ENCODE peak calls at places on chromosomes 3 and 15, in nine cellular contexts. Z is psoas muscle, E is A549, D is HFF-Myc, Y is GM13976, Q is suprapubic skin, L is mucosa of descending colon, M is cardiac muscle cell, J is upper lobe of right lung. I is an unnamed sample.

GRCh38 chr15:70713547-70714414 is 49.6 kb downstream of the UACA start:
- DNase-seq in D (no peak), Y (no peak), L (no peak), M (peak; percentile 56), Q (no peak), Z (no peak), J (no peak), E (no peak), I (no peak)

GRCh38 chr15:50066693-50067092 is 52.3 kb downstream of the ATP8B4 start:
- DNase-seq in J (no peak), D (no peak), M (no peak), Y (no peak), Q (no peak), L (no peak), E (no peak), Z (no peak), I (no peak)

GRCh38 chr15:66565731-66566130 is at the start of gene LCTL:
- DNase-seq in E (no peak), Q (no peak), M (peak; percentile 75), Z (no peak), J (peak; percentile 37), Y (no peak), D (no peak), L (no peak), I (no peak)

GRCh38 chr15:90571063-90571541 is 41.4 kb downstream of the CRTC3 start:
- DNase-seq in Z (peak; percentile 67), L (peak; percentile 61), E (peak; percentile 52), M (no peak), D (no peak), J (no peak), Y (no peak), Q (no peak), I (peak; percentile 42)

GRCh38 chr3:107432013-107432515 is 54.8 kb downstream of the CCDC54 start:
- DNase-seq in J (peak; percentile 68), Y (no peak), Z (no peak), E (peak; percentile 8), M (peak; percentile 42), Q (no peak), D (no peak), L (no peak), I (no peak)

GRCh38 chr15:64695571-64695992 is 79.8 kb downstream of the RBPMS2 start:
- DNase-seq in J (no peak), L (no peak), Z (no peak), E (no peak), Y (no peak), Q (no peak), M (no peak), D (no peak), I (peak; percentile 33)

GRCh38 chr3:195102609-195103467 is 168.1 kb downstream of the XXYLT1 start:
- DNase-seq in M (peak; percentile 97), L (peak; percentile 38), J (peak; percentile 34), Q (no peak), D (peak; percentile 95), E (peak; percentile 82), Y (no peak), Z (no peak), I (no peak)

GRCh38 chr3:135513106-135514063 is 452.1 kb upstream of the PPP2R3A start:
- DNase-seq in Q (no peak), J (no peak), M (peak; percentile 22), Y (no peak), Z (no peak), D (peak; percentile 38), L (no peak), E (peak; percentile 67), I (peak; percentile 8)

GRCh38 chr3:22157848-22158247 is 406.8 kb upstream of the ZNF385D start:
- DNase-seq in E (no peak), D (peak; percentile 7), Y (no peak), Q (no peak), J (no peak), Z (no peak), L (no peak), M (no peak), I (no peak)

GRCh38 chr15:66961407-66961884 is 104.0 kb upstream of the SMAD3 start:
- DNase-seq in Y (no peak), Q (no peak), M (peak; percentile 44), L (no peak), E (no peak), J (no peak), D (no peak), Z (no peak), I (no peak)

GRCh38 chr3:50171540-50172301 is 16.6 kb downstream of the SEMA3F start:
- DNase-seq in D (no peak), L (peak; percentile 78), M (no peak), Q (no peak), Y (no peak), J (no peak), E (no peak), Z (no peak), I (no peak)

GRCh38 chr3:105006164-105006563 is 360.5 kb upstream of the ALCAM start:
- DNase-seq in Z (no peak), E (no peak), M (no peak), L (no peak), Q (no peak), J (no peak), Y (no peak), D (no peak), I (no peak)

GRCh38 chr3:157888040-157888439 is 218.2 kb downstream of the SHOX2 start:
- DNase-seq in L (no peak), Y (no peak), M (no peak), J (no peak), Z (no peak), D (no peak), E (no peak), Q (no peak), I (no peak)
- TF ChIP-seq CTCF in L (no peak), Y (no peak), M (no peak), J (no peak), Z (no peak), D (no peak), E (no peak), Q (no peak), I (no peak)

GRCh38 chr3:188280627-188281026 is 126.7 kb downstream of the LPP start:
- DNase-seq in E (no peak), L (no peak), Q (no peak), Y (no peak), M (no peak), J (no peak), Z (no peak), D (no peak), I (no peak)

GRCh38 chr3:188282871-188283270 is 128.9 kb downstream of the LPP start:
- DNase-seq in E (no peak), J (no peak), Z (no peak), Y (no peak), M (no peak), L (no peak), Q (no peak), D (no peak), I (no peak)

GRCh38 chr3:188278717-188279324 is 124.9 kb downstream of the LPP start:
- DNase-seq in Y (no peak), J (no peak), Z (peak; percentile 66), E (no peak), L (no peak), M (no peak), D (no peak), Q (no peak), I (no peak)

GRCh38 chr3:188276366-188276765 is 122.4 kb downstream of the LPP start:
- DNase-seq in J (no peak), M (no peak), E (no peak), Q (no peak), Z (no peak), Y (no peak), D (no peak), L (no peak), I (no peak)

GRCh38 chr3:188279696-188280398 is 125.9 kb downstream of the LPP start:
- DNase-seq in E (no peak), Q (no peak), L (no peak), Z (no peak), Y (no peak), J (no peak), M (no peak), D (no peak), I (no peak)
- TF ChIP-seq CTCF in E (no peak), Q (no peak), L (no peak), Z (no peak), Y (no peak), J (no peak), M (no peak), D (no peak), I (no peak)

DNA sequence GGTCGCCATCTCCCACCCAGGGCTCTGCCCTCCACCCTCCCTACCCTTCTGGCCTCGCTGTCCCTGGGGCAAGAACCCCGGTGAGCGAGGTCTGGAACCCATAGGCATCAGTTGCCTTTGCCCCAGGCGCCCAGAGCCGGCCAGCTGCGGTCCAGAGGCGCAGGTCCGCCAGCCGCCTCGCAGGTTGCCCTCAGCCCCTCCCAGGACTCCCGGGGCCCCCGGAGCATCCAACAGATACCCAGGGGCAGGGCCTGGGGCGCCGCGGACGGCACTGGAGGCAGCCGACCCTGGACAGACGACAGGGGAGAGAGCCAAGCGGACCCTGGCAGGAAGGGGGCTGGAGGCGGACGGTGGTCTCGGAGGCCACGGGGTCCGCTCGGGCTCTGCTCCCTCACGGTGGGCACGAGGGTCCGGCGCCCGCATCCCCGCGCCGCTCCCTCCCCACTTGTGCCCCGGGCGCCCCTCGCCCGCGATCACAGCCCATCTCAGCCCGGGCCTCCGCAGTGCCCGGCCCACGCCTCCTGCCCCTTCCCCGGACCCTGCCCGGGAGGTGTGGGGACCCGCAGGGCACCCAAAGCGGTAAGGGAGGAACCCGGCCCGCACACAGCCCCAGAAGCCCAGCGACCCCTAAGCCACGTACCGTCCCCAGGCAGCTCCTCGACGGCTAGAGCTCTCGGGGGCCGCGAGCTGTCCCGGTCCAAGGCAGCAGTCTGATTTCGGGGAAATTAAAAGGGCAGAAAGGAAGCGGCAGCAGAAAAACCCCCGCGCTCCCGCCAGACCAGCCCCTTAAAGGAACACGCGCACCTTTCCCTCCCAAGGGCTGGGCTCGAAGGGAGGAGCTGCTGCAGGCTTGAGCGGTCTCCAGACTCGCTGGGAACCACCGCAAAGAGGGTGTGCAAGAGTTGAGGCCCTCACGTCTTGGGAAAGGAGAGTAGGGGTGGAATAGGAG is at the start of gene HAPLN3:
- DNase-seq in L (peak; percentile 43), Y (peak; percentile 77), Q (no peak), D (no peak), Z (no peak), M (peak; percentile 59), J (no peak), E (peak; percentile 60), I (peak; percentile 62)
- TF ChIP-seq CTCF in L (no peak), Y (no peak), Q (no peak), D (no peak), Z (no peak), M (no peak), J (no peak), E (no peak), I (no peak)

DNA sequence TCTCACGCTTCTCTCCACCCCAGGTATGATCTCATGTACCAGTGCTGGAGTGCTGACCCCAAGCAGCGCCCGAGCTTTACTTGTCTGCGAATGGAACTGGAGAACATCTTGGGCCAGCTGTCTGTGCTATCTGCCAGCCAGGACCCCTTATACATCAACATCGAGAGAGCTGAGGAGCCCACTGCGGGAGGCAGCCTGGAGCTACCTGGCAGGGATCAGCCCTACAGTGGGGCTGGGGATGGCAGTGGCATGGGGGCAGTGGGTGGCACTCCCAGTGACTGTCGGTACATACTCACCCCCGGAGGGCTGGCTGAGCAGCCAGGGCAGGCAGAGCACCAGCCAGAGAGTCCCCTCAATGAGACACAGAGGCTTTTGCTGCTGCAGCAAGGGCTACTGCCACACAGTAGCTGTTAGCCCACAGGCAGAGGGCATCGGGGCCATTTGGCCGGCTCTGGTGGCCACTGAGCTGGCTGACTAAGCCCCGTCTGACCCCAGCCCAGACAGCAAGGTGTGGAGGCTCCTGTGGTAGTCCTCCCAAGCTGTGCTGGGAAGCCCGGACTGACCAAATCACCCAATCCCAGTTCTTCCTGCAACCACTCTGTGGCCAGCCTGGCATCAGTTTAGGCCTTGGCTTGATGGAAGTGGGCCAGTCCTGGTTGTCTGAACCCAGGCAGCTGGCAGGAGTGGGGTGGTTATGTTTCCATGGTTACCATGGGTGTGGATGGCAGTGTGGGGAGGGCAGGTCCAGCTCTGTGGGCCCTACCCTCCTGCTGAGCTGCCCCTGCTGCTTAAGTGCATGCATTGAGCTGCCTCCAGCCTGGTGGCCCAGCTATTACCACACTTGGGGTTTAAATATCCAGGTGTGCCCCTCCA is 19.1 kb downstream of the TYRO3 start:
- DNase-seq in J (no peak), Q (no peak), L (no peak), Z (no peak), E (no peak), D (no peak), M (no peak), Y (no peak), I (no peak)
- TF ChIP-seq CTCF in J (no peak), Q (no peak), L (no peak), Z (no peak), E (no peak), D (no peak), M (no peak), Y (no peak), I (no peak)